ENCODE peak calls at places on chromosome 19, in four cellular contexts. J, S, C and A are unnamed samples.

GRCh38 chr19:16896913-16897571 is 8.2 kb downstream of the F2RL3 start:
- DNase-seq in J (peak; percentile 74), C (peak; percentile 51), S (peak; percentile 100), A (peak; percentile 96)

GRCh38 chr19:2171349-2172145 is 7.8 kb downstream of the DOT1L start:
- DNase-seq in J (peak; percentile 76), C (no peak), S (peak; percentile 67), A (peak; percentile 86)

GRCh38 chr19:48928164-48929005 is 5.1 kb upstream of the DHDH start:
- DNase-seq in S (no peak), J (no peak), C (no peak), A (no peak)

GRCh38 chr19:35037716-35038622 is 3.6 kb upstream of the HPN start:
- DNase-seq in C (no peak), S (peak; percentile 42), J (no peak), A (no peak)

GRCh38 chr19:54168174-54168917 is 4.6 kb downstream of the TMC4 start:
- DNase-seq in S (peak; percentile 97), C (peak; percentile 69), J (peak; percentile 71), A (peak; percentile 87)

GRCh38 chr19:44848036-44848804 is 2.1 kb downstream of the NECTIN2 start:
- DNase-seq in S (peak; percentile 41), C (no peak), J (no peak), A (no peak)

GRCh38 chr19:38838208-38838985 is 6.8 kb upstream of the ECH1 start:
- DNase-seq in C (peak; percentile 46), S (no peak), J (no peak), A (peak; percentile 10)

GRCh38 chr19:3494559-3494958 is 5.9 kb downstream of the DOHH start:
- DNase-seq in S (no peak), C (no peak), J (no peak), A (no peak)

GRCh38 chr19:39130337-39131254 is 5.0 kb downstream of the PAK4 start:
- DNase-seq in J (no peak), S (peak; percentile 58), C (no peak), A (no peak)

GRCh38 chr19:49552749-49553148 is 24.9 kb downstream of the RCN3 start:
- DNase-seq in J (no peak), S (no peak), C (no peak), A (no peak)

GRCh38 chr19:4059931-4060620 is 6.6 kb downstream of the ZBTB7A start:
- DNase-seq in J (no peak), C (no peak), S (no peak), A (peak; percentile 58)

GRCh38 chr19:45154064-45154827 is 6.5 kb downstream of the NKPD1 start:
- DNase-seq in C (peak; percentile 92), S (no peak), J (peak; percentile 97), A (peak; percentile 87)

GRCh38 chr19:8209965-8210659 is 942 bp downstream of the CERS4 start:
- DNase-seq in S (no peak), C (no peak), J (no peak), A (no peak)

GRCh38 chr19:19501798-19502197 is 13.6 kb downstream of the TSSK6 start:
- DNase-seq in C (no peak), J (no peak), S (no peak), A (no peak)

GRCh38 chr19:28159065-28159464 is 1053.9 kb downstream of the UQCRFS1 start:
- DNase-seq in S (no peak), C (no peak), J (no peak), A (no peak)

GRCh38 chr19:39078436-39079200 is 5.5 kb upstream of the ACP7 start:
- DNase-seq in S (no peak), C (peak; percentile 98), J (peak; percentile 30), A (no peak)

GRCh38 chr19:46225558-46226004 is 4.0 kb upstream of the IGFL1 start:
- DNase-seq in J (no peak), C (no peak), S (no peak), A (peak; percentile 27)

GRCh38 chr19:28966737-28967401 is 246.1 kb downstream of the UQCRFS1 start:
- DNase-seq in S (no peak), J (no peak), C (no peak), A (no peak)

GRCh38 chr19:48665786-48666185 is 7.0 kb downstream of the NTN5 start:
- DNase-seq in J (no peak), S (no peak), C (no peak), A (no peak)

GRCh38 chr19:35044317-35045117 is 3.0 kb downstream of the HPN start:
- DNase-seq in J (peak; percentile 28), S (peak; percentile 85), C (no peak), A (peak; percentile 80)

GRCh38 chr19:38047048-38047435 is 140.0 kb downstream of the SIPA1L3 start:
- DNase-seq in S (no peak), J (no peak), C (no peak), A (no peak)

GRCh38 chr19:313988-314815 is 23.0 kb upstream of the PLPP2 start:
- DNase-seq in C (no peak), S (no peak), J (no peak), A (no peak)

GRCh38 chr19:57389730-57390598 is at the start of gene ZNF548:
- DNase-seq in J (peak; percentile 99), S (peak; percentile 89), C (peak; percentile 98), A (peak; percentile 91)

GRCh38 chr19:29617336-29618266 is 11.5 kb downstream of the POP4 start:
- DNase-seq in C (no peak), J (no peak), S (no peak), A (no peak)

GRCh38 chr19:57212109-57212508 is 18.7 kb upstream of the AURKC start:
- DNase-seq in S (no peak), J (no peak), C (no peak), A (no peak)

GRCh38 chr19:16013851-16014840 is 62.1 kb upstream of the TPM4 start:
- DNase-seq in J (no peak), S (no peak), C (no peak), A (no peak)

GRCh38 chr19:7611541-7612279 is 16.0 kb downstream of the CAMSAP3 start:
- DNase-seq in C (no peak), J (no peak), S (no peak), A (peak; percentile 72)

GRCh38 chr19:36182612-36183454 is 30.6 kb upstream of the COX7A1 start:
- DNase-seq in S (no peak), C (peak; percentile 45), J (no peak), A (no peak)

GRCh38 chr19:49851456-49852259 is 699 bp downstream of the PTOV1 start:
- DNase-seq in S (peak; percentile 80), C (no peak), J (no peak), A (peak; percentile 68)

GRCh38 chr19:40519352-40520322 is 52.8 kb downstream of the SPTBN4 start:
- DNase-seq in C (no peak), J (no peak), S (no peak), A (no peak)

GRCh38 chr19:11587302-11587972 is 9.8 kb upstream of the ZNF627 start:
- DNase-seq in J (peak; percentile 47), S (peak; percentile 85), C (peak; percentile 42), A (peak; percentile 81)

GRCh38 chr19:16527971-16528521 is 14.2 kb downstream of the CHERP start:
- DNase-seq in S (peak; percentile 61), J (no peak), C (no peak), A (peak; percentile 36)

GRCh38 chr19:36421749-36422481 is 3.5 kb upstream of the ZFP82 start:
- DNase-seq in C (no peak), J (no peak), S (no peak), A (no peak)

GRCh38 chr19:6760606-6761005 is 6.6 kb downstream of the SH2D3A start:
- DNase-seq in J (no peak), S (no peak), C (no peak), A (no peak)

GRCh38 chr19:23384166-23384565 is 11.1 kb downstream of the ZNF91 start:
- DNase-seq in C (no peak), J (no peak), S (no peak), A (no peak)
- TF ChIP-seq JUND in C (no peak), J (no peak), S (no peak), A (no peak)

GRCh38 chr19:5132698-5133651 is 164.1 kb downstream of the KDM4B start:
- DNase-seq in S (no peak), J (no peak), C (no peak), A (no peak)

GRCh38 chr19:5131866-5132561 is 163.1 kb downstream of the KDM4B start:
- DNase-seq in J (no peak), C (no peak), S (no peak), A (no peak)

GRCh38 chr19:5129691-5130090 is 160.8 kb downstream of the KDM4B start:
- DNase-seq in C (no peak), S (no peak), J (no peak), A (no peak)

GRCh38 chr19:5130371-5131030 is 161.6 kb downstream of the KDM4B start:
- DNase-seq in C (no peak), J (no peak), S (no peak), A (no peak)

GRCh38 chr19:5131031-5131865 is 162.3 kb downstream of the KDM4B start:
- DNase-seq in C (no peak), S (no peak), J (no peak), A (peak; percentile 76)
- TF ChIP-seq CTCF in C (no peak), S (no peak), J (no peak), A (no peak)

GRCh38 chr19:18401580-18402112 is 4.2 kb upstream of the LRRC25 start:
- DNase-seq in J (peak; percentile 76), C (no peak), S (no peak), A (peak; percentile 63)
- TF ChIP-seq JUND in J (no peak), C (no peak), S (no peak), A (peak; percentile 27)

DNA sequence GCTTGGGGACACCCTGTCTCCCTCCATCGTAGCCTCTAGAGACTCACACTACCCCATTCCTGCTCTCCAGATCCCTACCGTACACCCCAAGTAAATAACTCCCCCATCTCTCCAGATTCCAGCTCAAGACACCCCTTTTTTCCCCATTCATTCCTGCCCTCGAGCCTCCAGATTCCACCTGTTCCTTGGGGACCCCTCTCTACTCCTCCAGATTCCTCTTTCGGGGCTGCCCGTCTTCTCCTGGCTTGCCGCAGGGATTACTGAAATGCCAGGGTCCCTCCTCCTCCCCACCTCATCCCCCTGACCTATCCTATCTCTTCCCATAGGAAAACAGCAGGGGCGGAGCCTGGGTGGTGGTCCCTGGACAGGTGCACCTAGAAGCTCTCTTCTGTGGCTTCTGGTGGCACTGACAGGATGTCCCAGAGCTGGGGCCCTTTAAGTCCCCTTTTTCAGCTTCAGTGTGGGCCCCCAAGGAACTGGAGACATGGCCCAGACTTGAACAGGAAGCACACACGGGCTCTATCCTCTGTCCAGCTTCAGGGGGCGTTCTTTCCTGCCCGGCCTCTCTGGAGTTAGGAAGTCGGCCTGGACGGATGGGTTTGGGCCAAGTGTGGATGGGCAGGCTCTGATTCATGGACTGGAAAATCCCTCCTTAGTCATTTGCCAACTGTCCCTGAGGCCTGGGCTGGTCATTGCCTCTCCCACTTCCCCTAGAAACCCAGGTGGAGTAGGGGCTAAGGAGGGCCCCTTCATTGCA is 1.2 kb downstream of the ZSWIM4 start:
- DNase-seq in C (peak; percentile 60), S (peak; percentile 43), J (peak; percentile 23), A (no peak)
- TF ChIP-seq CTCF in C (no peak), S (peak; percentile 39), J (peak; percentile 31), A (no peak)